ENCODE peak calls at places on chromosomes 1 and 21, in four cellular contexts. B is thyroid gland, E is A549, G is left lung. C is an unnamed sample. For H3K4me1, the result is how much of the 10 kb centered on the place peaks cover.

GRCh38 chr1:198880818-198881597 is 242.2 kb downstream of the PTPRC start:
- DNase-seq in B (no peak), E (peak), G (no peak), C (no peak)

GRCh38 chr1:15011160-15011559 is 142.4 kb upstream of the TMEM51 start:
- DNase-seq in B (no peak), E (no peak), G (no peak), C (no peak)

GRCh38 chr21:19998450-19998849 is 999.8 kb upstream of the NCAM2 start:
- DNase-seq in B (no peak), E (no peak), G (no peak), C (no peak)

GRCh38 chr1:194309697-194310096 is 1123.3 kb upstream of the B3GALT2 start:
- DNase-seq in B (no peak), E (no peak), G (no peak), C (no peak)

GRCh38 chr1:56424744-56425493 is 154.4 kb downstream of the PLPP3 start:
- DNase-seq in B (peak), E (peak), G (peak), C (no peak)

GRCh38 chr21:14737922-14738321 is 191.8 kb upstream of the SAMSN1 start:
- DNase-seq in B (no peak), E (peak), G (no peak), C (peak)

GRCh38 chr1:220271706-220272046 is 577 bp downstream of the RAB3GAP2 start:
- DNase-seq in B (peak), E (no peak), G (no peak), C (no peak)

GRCh38 chr1:209106861-209107260 is 476.7 kb upstream of the CAMK1G start:
- DNase-seq in B (no peak), E (no peak), G (no peak), C (no peak)

GRCh38 chr1:20180221-20181207 is 5.4 kb upstream of the UBXN10 start:
- DNase-seq in B (no peak), E (no peak), G (no peak), C (no peak)

GRCh38 chr1:1616838-1617237 is 1.5 kb downstream of the MIB2 start:
- DNase-seq in B (no peak), E (no peak), G (no peak), C (no peak)

DNA sequence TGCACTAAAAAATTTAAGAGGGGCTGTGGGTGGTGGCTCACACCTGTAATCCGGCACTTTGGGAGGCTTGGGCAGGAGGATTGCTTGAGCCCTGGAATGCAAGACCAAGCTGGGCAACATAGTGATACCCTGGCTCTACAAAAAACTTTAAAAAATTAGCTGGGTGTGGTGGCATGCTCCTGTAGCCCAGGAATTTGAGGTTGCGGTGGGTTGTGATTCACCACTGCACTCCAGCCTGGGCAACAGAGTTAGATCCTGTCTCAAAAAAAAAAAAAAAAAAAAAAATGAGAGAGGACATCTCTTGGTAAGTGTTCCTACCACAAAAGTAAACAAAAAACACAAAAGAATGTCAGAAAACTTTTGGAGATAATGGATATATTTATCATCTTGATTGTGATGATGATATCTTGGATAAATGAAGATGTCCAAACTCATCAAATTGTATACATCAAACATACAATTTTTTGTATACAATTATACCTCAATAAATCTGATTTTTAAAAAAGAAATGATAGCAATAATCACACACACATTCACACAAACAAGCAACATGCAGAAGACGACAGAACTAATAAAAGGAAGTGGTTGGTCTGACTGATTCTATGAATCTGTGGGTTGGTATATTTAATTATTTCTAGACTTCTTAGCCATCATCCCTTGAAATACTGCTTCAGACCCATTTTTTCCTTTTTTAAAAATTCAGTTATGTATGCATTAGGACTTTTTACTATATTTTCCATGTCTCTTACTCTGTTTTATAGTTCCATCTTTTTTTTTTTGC is 465.9 kb downstream of the PLA2G4A start:
- DNase-seq in B (no peak), E (no peak), G (no peak), C (no peak)
- H3K27ac ChIP-seq in B (no peak), E (no peak), G (no peak), C (no peak)

DNA sequence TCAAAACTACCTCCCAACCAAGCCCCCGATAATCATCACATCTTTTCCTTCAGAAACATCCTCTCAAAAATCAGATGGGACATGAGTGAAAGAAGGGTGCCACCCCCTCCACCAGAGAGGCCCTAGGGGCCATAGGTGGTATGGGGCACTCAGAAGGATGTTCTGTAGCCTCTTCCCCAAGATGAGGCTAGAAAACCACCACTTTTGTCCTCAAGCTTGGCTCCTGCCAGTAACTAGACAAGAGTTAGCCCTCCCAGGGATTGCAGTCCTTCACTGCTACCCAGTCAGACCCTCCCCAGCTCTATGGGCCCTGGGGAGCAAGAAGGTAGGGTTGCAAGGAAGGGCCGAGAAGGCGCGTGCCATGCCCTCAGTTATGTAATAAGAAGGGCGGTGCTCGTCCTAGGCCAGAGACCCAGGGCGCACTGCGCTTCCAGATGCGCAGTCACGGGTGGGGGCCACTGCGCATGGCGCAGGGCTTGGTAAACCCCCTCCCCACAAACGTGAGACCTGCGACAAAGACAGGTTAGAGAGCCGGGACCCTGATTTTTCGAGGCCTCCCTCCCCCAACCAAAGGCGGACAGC is 69.7 kb downstream of the CD46 start:
- DNase-seq in B (no peak), E (no peak), G (no peak), C (no peak)
- H3K4me3 ChIP-seq in B (peak), E (no peak), G (peak), C (peak)

GRCh38 chr1:58457023-58457635 is 89.4 kb downstream of the OMA1 start:
- DNase-seq in B (no peak), E (no peak), G (no peak), C (no peak)
- H3K4me1 ChIP-seq in B (under half), E (under half), G (under half), C (under half)

GRCh38 chr1:51660570-51660969 is 43.7 kb downstream of the OSBPL9 start:
- DNase-seq in B (no peak), E (no peak), G (no peak), C (no peak)
- H3K27ac ChIP-seq in B (no peak), E (peak), G (peak), C (no peak)

DNA sequence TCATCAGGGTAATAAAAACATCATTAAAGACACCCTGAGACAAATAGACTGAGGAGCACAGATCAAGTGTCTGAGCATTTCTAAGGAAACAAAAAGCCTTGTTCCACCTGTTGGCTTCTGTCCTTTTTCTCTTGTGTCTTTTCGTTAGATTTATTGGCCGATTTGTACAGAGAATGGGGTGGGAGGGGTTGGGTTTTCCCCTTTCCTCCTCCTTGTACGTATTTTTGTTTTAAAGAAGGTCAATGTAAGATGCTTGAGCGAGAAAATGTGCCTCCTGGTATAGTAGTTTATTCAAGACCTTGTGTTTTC is 1.2 kb downstream of the BCL9 start:
- DNase-seq in B (no peak), E (no peak), G (no peak), C (no peak)
- H3K4me3 ChIP-seq in B (peak), E (no peak), G (peak), C (peak)